ENCODE peak calls at places on chromosomes 7 and 10, in four cellular contexts. One of them, this sample, is unnamed.

GRCh38 chr7:25235471-25235870 is 7.2 kb upstream of the NPVF start:
- DNase-seq in PC-9: no peak
- DNase-seq in upper lobe of left lung: no peak
- DNase-seq in K562: no peak
- DNase-seq in this sample: no peak

GRCh38 chr7:5005066-5005465 is 40.6 kb upstream of the RBAK start:
- DNase-seq in PC-9: no peak
- DNase-seq in upper lobe of left lung: no peak
- DNase-seq in K562: no peak
- DNase-seq in this sample: no peak

GRCh38 chr7:47402941-47403340 is 179.0 kb downstream of the TNS3 start:
- DNase-seq in PC-9: no peak
- DNase-seq in upper lobe of left lung: peak
- DNase-seq in K562: no peak
- DNase-seq in this sample: no peak

GRCh38 chr10:86759073-86759672 is 2.8 kb downstream of the BMPR1A start:
- DNase-seq in PC-9: no peak
- DNase-seq in upper lobe of left lung: no peak
- DNase-seq in K562: peak
- DNase-seq in this sample: no peak

GRCh38 chr10:77286851-77287250 is 350.8 kb downstream of the KCNMA1 start:
- DNase-seq in PC-9: no peak
- DNase-seq in upper lobe of left lung: no peak
- DNase-seq in K562: no peak
- DNase-seq in this sample: no peak

GRCh38 chr7:32250494-32251260 is 180.5 kb upstream of the PDE1C start:
- DNase-seq in PC-9: no peak
- DNase-seq in upper lobe of left lung: no peak
- DNase-seq in K562: no peak
- DNase-seq in this sample: no peak

GRCh38 chr7:5523052-5523711 is 99.5 kb upstream of the TNRC18 start:
- DNase-seq in PC-9: peak
- DNase-seq in upper lobe of left lung: no peak
- DNase-seq in K562: no peak
- DNase-seq in this sample: peak

GRCh38 chr10:100370561-100370975 is 23.5 kb downstream of the SCD start:
- DNase-seq in PC-9: no peak
- DNase-seq in upper lobe of left lung: peak
- DNase-seq in K562: peak
- DNase-seq in this sample: no peak

GRCh38 chr10:98267894-98268693 is at the start of gene LOXL4:
- DNase-seq in PC-9: no peak
- DNase-seq in upper lobe of left lung: no peak
- DNase-seq in K562: peak
- DNase-seq in this sample: no peak

GRCh38 chr10:96415896-96416554 is 57.2 kb upstream of the OPALIN start:
- DNase-seq in PC-9: no peak
- DNase-seq in upper lobe of left lung: no peak
- DNase-seq in K562: no peak
- DNase-seq in this sample: no peak

GRCh38 chr7:47218378-47219176 is 363.3 kb downstream of the TNS3 start:
- DNase-seq in PC-9: no peak
- DNase-seq in upper lobe of left lung: no peak
- DNase-seq in K562: peak
- DNase-seq in this sample: no peak

GRCh38 chr10:60099998-60100747 is 193.8 kb upstream of the CCDC6 start:
- DNase-seq in PC-9: peak
- DNase-seq in upper lobe of left lung: no peak
- DNase-seq in K562: peak
- DNase-seq in this sample: peak

GRCh38 chr10:60101821-60102220 is 195.5 kb upstream of the CCDC6 start:
- DNase-seq in PC-9: no peak
- DNase-seq in upper lobe of left lung: no peak
- DNase-seq in K562: peak
- DNase-seq in this sample: no peak

GRCh38 chr10:60096761-60097513 is 190.6 kb upstream of the CCDC6 start:
- DNase-seq in PC-9: no peak
- DNase-seq in upper lobe of left lung: no peak
- DNase-seq in K562: peak
- DNase-seq in this sample: peak

GRCh38 chr10:60093317-60093716 is 187.0 kb upstream of the CCDC6 start:
- DNase-seq in PC-9: no peak
- DNase-seq in upper lobe of left lung: no peak
- DNase-seq in K562: no peak
- DNase-seq in this sample: peak

DNA sequence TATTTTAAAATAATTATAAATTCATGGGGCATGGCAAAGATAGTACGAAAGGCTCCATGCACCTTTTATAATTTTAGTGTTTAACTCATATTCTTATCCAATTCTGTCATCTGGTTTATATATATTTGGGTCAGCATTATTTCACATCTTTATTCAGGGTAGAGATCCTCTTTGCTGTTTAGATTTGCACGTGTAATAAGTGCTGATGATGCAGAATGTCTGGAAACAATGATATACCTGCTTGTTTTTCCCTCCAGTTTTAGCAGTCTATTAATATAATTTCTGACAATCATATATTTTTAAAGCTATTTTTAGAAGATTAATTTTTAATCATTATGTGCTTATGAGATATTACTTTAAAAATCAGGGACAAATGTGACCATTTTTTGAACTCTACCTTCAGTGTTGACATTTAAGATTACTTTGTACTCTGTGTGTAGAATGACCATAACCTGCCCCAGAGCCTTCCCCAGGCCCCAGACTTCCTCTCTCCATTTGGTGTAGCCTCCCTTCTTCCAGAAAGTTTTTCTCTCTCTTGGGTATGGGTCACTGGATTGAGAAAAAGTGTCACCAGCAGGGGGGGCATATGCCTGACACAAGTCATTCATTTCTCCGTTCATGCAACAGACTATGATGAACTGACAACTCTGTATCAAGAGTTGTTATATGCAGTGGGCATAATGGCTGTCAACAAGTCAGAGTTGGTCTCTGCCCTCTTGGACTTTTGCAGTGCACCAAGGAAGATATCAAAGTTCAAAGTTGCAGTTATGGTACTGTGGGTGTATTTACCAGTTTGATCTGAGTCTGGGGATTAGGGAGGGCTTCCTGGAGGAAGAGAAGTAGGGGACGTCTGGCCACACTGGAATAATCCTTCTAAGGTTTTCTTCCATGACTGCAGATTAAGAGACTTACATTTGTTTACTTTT is 192.6 kb upstream of the CCDC6 start:
- DNase-seq in PC-9: no peak
- DNase-seq in upper lobe of left lung: no peak
- DNase-seq in K562: peak
- DNase-seq in this sample: peak
- TF ChIP-seq CTCF in PC-9: no peak
- TF ChIP-seq CTCF in upper lobe of left lung: no peak
- TF ChIP-seq CTCF in K562: peak
- TF ChIP-seq CTCF in this sample: peak

GRCh38 chr7:7175075-7175695 is 7.2 kb upstream of the C1GALT1 start:
- DNase-seq in PC-9: no peak
- DNase-seq in upper lobe of left lung: no peak
- DNase-seq in K562: no peak
- DNase-seq in this sample: no peak

GRCh38 chr7:7178906-7179305 is 3.4 kb upstream of the C1GALT1 start:
- DNase-seq in PC-9: no peak
- DNase-seq in upper lobe of left lung: peak
- DNase-seq in K562: no peak
- DNase-seq in this sample: no peak

GRCh38 chr7:7178081-7178480 is 4.3 kb upstream of the C1GALT1 start:
- DNase-seq in PC-9: peak
- DNase-seq in upper lobe of left lung: no peak
- DNase-seq in K562: no peak
- DNase-seq in this sample: no peak

GRCh38 chr7:7176421-7177043 is 5.8 kb upstream of the C1GALT1 start:
- DNase-seq in PC-9: peak
- DNase-seq in upper lobe of left lung: peak
- DNase-seq in K562: peak
- DNase-seq in this sample: no peak

GRCh38 chr7:7177044-7177517 is 5.3 kb upstream of the C1GALT1 start:
- DNase-seq in PC-9: peak
- DNase-seq in upper lobe of left lung: no peak
- DNase-seq in K562: no peak
- DNase-seq in this sample: no peak
- H3K4me3 ChIP-seq in PC-9: peak
- H3K4me3 ChIP-seq in upper lobe of left lung: no peak
- H3K4me3 ChIP-seq in K562: no peak
- H3K4me3 ChIP-seq in this sample: no peak

GRCh38 chr7:117384693-117385092 is 42.6 kb downstream of the ASZ1 start:
- DNase-seq in PC-9: no peak
- DNase-seq in upper lobe of left lung: no peak
- DNase-seq in K562: no peak
- DNase-seq in this sample: no peak

GRCh38 chr7:117386125-117386709 is 41.1 kb downstream of the ASZ1 start:
- DNase-seq in PC-9: no peak
- DNase-seq in upper lobe of left lung: no peak
- DNase-seq in K562: no peak
- DNase-seq in this sample: no peak

GRCh38 chr7:117381357-117381756 is 45.9 kb downstream of the ASZ1 start:
- DNase-seq in PC-9: no peak
- DNase-seq in upper lobe of left lung: no peak
- DNase-seq in K562: no peak
- DNase-seq in this sample: peak

GRCh38 chr7:117383826-117384225 is 43.5 kb downstream of the ASZ1 start:
- DNase-seq in PC-9: no peak
- DNase-seq in upper lobe of left lung: no peak
- DNase-seq in K562: no peak
- DNase-seq in this sample: no peak

DNA sequence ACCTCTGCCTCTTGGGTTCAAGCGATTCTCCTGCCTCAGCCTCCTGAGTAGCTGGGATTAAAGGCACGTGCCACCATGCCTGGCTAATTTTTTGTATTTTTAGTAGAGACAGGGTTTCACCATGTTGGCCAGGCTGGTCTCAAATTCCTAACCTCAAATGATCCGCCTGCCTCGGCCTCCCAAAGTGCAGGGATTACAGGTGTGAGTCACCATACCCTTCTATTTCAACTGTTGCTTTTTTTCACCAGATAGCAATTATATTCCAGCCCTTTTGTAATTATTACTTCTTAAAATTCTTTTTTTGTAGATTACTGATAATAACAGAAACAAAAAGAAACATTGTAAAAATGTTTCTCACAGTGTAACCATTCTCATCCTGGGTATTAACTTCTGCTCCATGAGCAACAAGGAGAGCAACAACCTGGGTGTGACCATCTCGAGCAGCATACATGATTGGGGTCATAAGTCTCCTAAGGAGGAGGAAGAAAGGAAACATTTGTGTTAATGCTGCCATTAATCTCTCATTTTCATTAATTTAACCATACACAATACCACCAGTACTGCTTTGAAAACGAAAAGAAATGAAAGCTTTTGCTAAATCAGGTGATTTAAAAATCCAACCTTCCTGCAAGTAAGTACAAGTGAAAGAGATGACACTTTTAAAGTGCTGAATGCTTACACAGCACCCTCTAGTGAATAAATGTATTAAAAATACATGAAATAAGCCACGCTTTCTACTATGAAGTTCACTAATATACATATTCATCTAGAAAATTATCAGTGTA is 41.8 kb downstream of the ASZ1 start:
- DNase-seq in PC-9: no peak
- DNase-seq in upper lobe of left lung: no peak
- DNase-seq in K562: no peak
- DNase-seq in this sample: peak
- TF ChIP-seq CTCF in PC-9: peak
- TF ChIP-seq CTCF in upper lobe of left lung: no peak
- TF ChIP-seq CTCF in K562: no peak
- TF ChIP-seq CTCF in this sample: peak

DNA sequence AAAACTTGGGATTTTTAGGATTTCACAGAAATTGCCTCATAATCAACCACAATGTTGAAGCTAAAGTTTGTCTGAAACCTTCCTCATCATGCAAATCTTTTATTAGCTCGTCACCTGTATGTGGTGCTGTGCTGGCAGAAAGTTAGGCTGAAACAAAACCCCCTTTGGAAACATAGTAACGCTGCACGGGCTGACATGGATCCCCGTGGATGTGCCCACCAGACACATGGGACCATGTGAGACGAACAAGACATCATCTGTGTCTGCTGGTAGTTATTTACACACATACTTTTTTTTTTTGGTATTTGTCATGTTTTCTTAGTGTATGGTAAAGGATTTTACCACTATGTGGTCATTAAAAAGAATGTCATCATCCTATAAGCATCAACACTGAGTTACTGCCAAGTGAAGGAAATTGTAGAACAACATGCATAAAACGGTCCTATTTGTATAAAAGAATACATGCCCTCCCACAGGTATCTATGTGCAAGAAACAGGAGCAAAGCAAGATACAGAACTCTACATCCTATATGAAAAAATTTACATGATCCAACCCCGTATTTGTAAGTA is 113.5 kb upstream of the AFAP1L2 start:
- DNase-seq in PC-9: no peak
- DNase-seq in upper lobe of left lung: no peak
- DNase-seq in K562: no peak
- DNase-seq in this sample: no peak
- H3K4me3 ChIP-seq in PC-9: no peak
- H3K4me3 ChIP-seq in upper lobe of left lung: no peak
- H3K4me3 ChIP-seq in K562: no peak
- H3K4me3 ChIP-seq in this sample: no peak

DNA sequence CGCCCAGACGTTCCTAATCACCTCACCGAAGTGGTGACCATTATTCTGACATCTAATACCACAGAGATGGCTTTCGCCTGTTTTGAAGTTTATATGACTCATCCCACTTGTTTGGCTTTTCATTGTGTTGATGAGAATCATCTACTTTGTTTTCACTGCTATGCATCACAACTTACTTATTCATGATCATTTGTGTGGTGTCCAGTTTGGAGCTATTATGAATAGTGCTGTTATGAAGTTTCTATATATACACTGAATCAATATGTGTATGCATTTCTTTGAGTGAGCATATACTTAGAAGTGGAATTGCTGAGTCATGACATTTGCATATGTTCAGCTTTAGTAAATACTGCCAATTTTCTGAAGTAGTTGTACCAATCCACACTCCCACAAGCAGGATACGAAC is 38.6 kb upstream of the TNKS2 start:
- DNase-seq in PC-9: no peak
- DNase-seq in upper lobe of left lung: no peak
- DNase-seq in K562: peak
- DNase-seq in this sample: no peak
- TF ChIP-seq CTCF in PC-9: no peak
- TF ChIP-seq CTCF in upper lobe of left lung: no peak
- TF ChIP-seq CTCF in K562: no peak
- TF ChIP-seq CTCF in this sample: no peak